ENCODE peak calls at places on chromosomes 13 and 19, in seven cellular contexts. One of them, this sample, is unnamed.

GRCh38 chr13:102566513-102566912 is 30.3 kb upstream of the TPP2 start:
- DNase-seq in activated CD4-positive, alpha-beta T cell treated with anti-CD3 and anti-CD28 coated beads for 48 hours: no peak
- DNase-seq in stimulated activated CD4-positive, alpha-beta T cell treated with anti-CD3 and anti-CD28 coated beads, TNF-alpha, amount 100 ng/mL, for 48 hours: no peak
- DNase-seq in Daoy: no peak
- DNase-seq in lung: no peak
- DNase-seq in Right ventricle myocardium superior: no peak
- DNase-seq in activated T-cell treated with anti-CD3 and anti-CD28 coated beads for 1 hour: no peak
- DNase-seq in this sample: no peak

GRCh38 chr13:59931621-59932020 is 232.1 kb downstream of the DIAPH3 start:
- DNase-seq in stimulated activated CD4-positive, alpha-beta T cell treated with anti-CD3 and anti-CD28 coated beads, TNF-alpha, amount 100 ng/mL, for 48 hours: no peak
- DNase-seq in activated CD4-positive, alpha-beta T cell treated with anti-CD3 and anti-CD28 coated beads for 48 hours: no peak
- DNase-seq in activated T-cell treated with anti-CD3 and anti-CD28 coated beads for 1 hour: no peak
- DNase-seq in Daoy: no peak
- DNase-seq in Right ventricle myocardium superior: no peak
- DNase-seq in lung: no peak
- DNase-seq in this sample: no peak

GRCh38 chr13:113616281-113616906 is 31.8 kb downstream of the TFDP1 start:
- DNase-seq in activated T-cell treated with anti-CD3 and anti-CD28 coated beads for 1 hour: no peak
- DNase-seq in activated CD4-positive, alpha-beta T cell treated with anti-CD3 and anti-CD28 coated beads for 48 hours: no peak
- DNase-seq in stimulated activated CD4-positive, alpha-beta T cell treated with anti-CD3 and anti-CD28 coated beads, TNF-alpha, amount 100 ng/mL, for 48 hours: no peak
- DNase-seq in lung: no peak
- DNase-seq in Daoy: no peak
- DNase-seq in Right ventricle myocardium superior: peak
- DNase-seq in this sample: no peak

GRCh38 chr13:73429691-73430090 is 370.9 kb downstream of the KLF5 start:
- DNase-seq in activated T-cell treated with anti-CD3 and anti-CD28 coated beads for 1 hour: no peak
- DNase-seq in Daoy: no peak
- DNase-seq in activated CD4-positive, alpha-beta T cell treated with anti-CD3 and anti-CD28 coated beads for 48 hours: no peak
- DNase-seq in stimulated activated CD4-positive, alpha-beta T cell treated with anti-CD3 and anti-CD28 coated beads, TNF-alpha, amount 100 ng/mL, for 48 hours: no peak
- DNase-seq in lung: no peak
- DNase-seq in Right ventricle myocardium superior: no peak
- DNase-seq in this sample: no peak

GRCh38 chr19:34734601-34735103 is 609 bp downstream of the ZNF181 start:
- DNase-seq in activated T-cell treated with anti-CD3 and anti-CD28 coated beads for 1 hour: no peak
- DNase-seq in stimulated activated CD4-positive, alpha-beta T cell treated with anti-CD3 and anti-CD28 coated beads, TNF-alpha, amount 100 ng/mL, for 48 hours: no peak
- DNase-seq in Daoy: no peak
- DNase-seq in activated CD4-positive, alpha-beta T cell treated with anti-CD3 and anti-CD28 coated beads for 48 hours: no peak
- DNase-seq in lung: no peak
- DNase-seq in Right ventricle myocardium superior: no peak
- DNase-seq in this sample: no peak

GRCh38 chr13:112894673-112895481 is 74.1 kb upstream of the MCF2L start:
- DNase-seq in lung: no peak
- DNase-seq in Daoy: no peak
- DNase-seq in activated CD4-positive, alpha-beta T cell treated with anti-CD3 and anti-CD28 coated beads for 48 hours: no peak
- DNase-seq in stimulated activated CD4-positive, alpha-beta T cell treated with anti-CD3 and anti-CD28 coated beads, TNF-alpha, amount 100 ng/mL, for 48 hours: no peak
- DNase-seq in activated T-cell treated with anti-CD3 and anti-CD28 coated beads for 1 hour: no peak
- DNase-seq in Right ventricle myocardium superior: no peak
- DNase-seq in this sample: no peak

GRCh38 chr13:66461021-66461420 is 769.1 kb downstream of the PCDH9 start:
- DNase-seq in Right ventricle myocardium superior: no peak
- DNase-seq in stimulated activated CD4-positive, alpha-beta T cell treated with anti-CD3 and anti-CD28 coated beads, TNF-alpha, amount 100 ng/mL, for 48 hours: no peak
- DNase-seq in Daoy: no peak
- DNase-seq in activated T-cell treated with anti-CD3 and anti-CD28 coated beads for 1 hour: no peak
- DNase-seq in lung: no peak
- DNase-seq in activated CD4-positive, alpha-beta T cell treated with anti-CD3 and anti-CD28 coated beads for 48 hours: no peak
- DNase-seq in this sample: no peak

GRCh38 chr19:44796701-44797115 is 12.2 kb upstream of the BCAM start:
- DNase-seq in Daoy: peak
- DNase-seq in Right ventricle myocardium superior: peak
- DNase-seq in lung: no peak
- DNase-seq in activated T-cell treated with anti-CD3 and anti-CD28 coated beads for 1 hour: no peak
- DNase-seq in stimulated activated CD4-positive, alpha-beta T cell treated with anti-CD3 and anti-CD28 coated beads, TNF-alpha, amount 100 ng/mL, for 48 hours: no peak
- DNase-seq in activated CD4-positive, alpha-beta T cell treated with anti-CD3 and anti-CD28 coated beads for 48 hours: no peak
- DNase-seq in this sample: no peak

GRCh38 chr13:86922936-86923335 is 748.2 kb upstream of the SLITRK5 start:
- DNase-seq in activated T-cell treated with anti-CD3 and anti-CD28 coated beads for 1 hour: no peak
- DNase-seq in stimulated activated CD4-positive, alpha-beta T cell treated with anti-CD3 and anti-CD28 coated beads, TNF-alpha, amount 100 ng/mL, for 48 hours: no peak
- DNase-seq in lung: no peak
- DNase-seq in Right ventricle myocardium superior: no peak
- DNase-seq in activated CD4-positive, alpha-beta T cell treated with anti-CD3 and anti-CD28 coated beads for 48 hours: no peak
- DNase-seq in Daoy: no peak
- DNase-seq in this sample: no peak

GRCh38 chr13:110244096-110244830 is 62.7 kb downstream of the COL4A1 start:
- DNase-seq in Right ventricle myocardium superior: no peak
- DNase-seq in stimulated activated CD4-positive, alpha-beta T cell treated with anti-CD3 and anti-CD28 coated beads, TNF-alpha, amount 100 ng/mL, for 48 hours: no peak
- DNase-seq in lung: no peak
- DNase-seq in Daoy: no peak
- DNase-seq in activated CD4-positive, alpha-beta T cell treated with anti-CD3 and anti-CD28 coated beads for 48 hours: no peak
- DNase-seq in activated T-cell treated with anti-CD3 and anti-CD28 coated beads for 1 hour: no peak
- DNase-seq in this sample: no peak

GRCh38 chr19:43639507-43640423 is at the start of gene CADM4:
- DNase-seq in Right ventricle myocardium superior: peak
- DNase-seq in lung: no peak
- DNase-seq in activated T-cell treated with anti-CD3 and anti-CD28 coated beads for 1 hour: peak
- DNase-seq in Daoy: peak
- DNase-seq in activated CD4-positive, alpha-beta T cell treated with anti-CD3 and anti-CD28 coated beads for 48 hours: peak
- DNase-seq in stimulated activated CD4-positive, alpha-beta T cell treated with anti-CD3 and anti-CD28 coated beads, TNF-alpha, amount 100 ng/mL, for 48 hours: no peak
- DNase-seq in this sample: peak

GRCh38 chr13:76512676-76513277 is 373.4 kb downstream of the KCTD12 start:
- DNase-seq in Daoy: peak
- DNase-seq in lung: no peak
- DNase-seq in Right ventricle myocardium superior: no peak
- DNase-seq in activated CD4-positive, alpha-beta T cell treated with anti-CD3 and anti-CD28 coated beads for 48 hours: no peak
- DNase-seq in activated T-cell treated with anti-CD3 and anti-CD28 coated beads for 1 hour: no peak
- DNase-seq in stimulated activated CD4-positive, alpha-beta T cell treated with anti-CD3 and anti-CD28 coated beads, TNF-alpha, amount 100 ng/mL, for 48 hours: no peak
- DNase-seq in this sample: no peak

GRCh38 chr13:81487151-81487550 is 1146.2 kb upstream of the SPRY2 start:
- DNase-seq in activated CD4-positive, alpha-beta T cell treated with anti-CD3 and anti-CD28 coated beads for 48 hours: no peak
- DNase-seq in activated T-cell treated with anti-CD3 and anti-CD28 coated beads for 1 hour: no peak
- DNase-seq in stimulated activated CD4-positive, alpha-beta T cell treated with anti-CD3 and anti-CD28 coated beads, TNF-alpha, amount 100 ng/mL, for 48 hours: no peak
- DNase-seq in Right ventricle myocardium superior: no peak
- DNase-seq in lung: no peak
- DNase-seq in Daoy: peak
- DNase-seq in this sample: no peak

GRCh38 chr19:49888478-49888901 is 8.2 kb downstream of the IL4I1 start:
- DNase-seq in lung: no peak
- DNase-seq in stimulated activated CD4-positive, alpha-beta T cell treated with anti-CD3 and anti-CD28 coated beads, TNF-alpha, amount 100 ng/mL, for 48 hours: no peak
- DNase-seq in Daoy: no peak
- DNase-seq in activated CD4-positive, alpha-beta T cell treated with anti-CD3 and anti-CD28 coated beads for 48 hours: no peak
- DNase-seq in Right ventricle myocardium superior: no peak
- DNase-seq in activated T-cell treated with anti-CD3 and anti-CD28 coated beads for 1 hour: no peak
- DNase-seq in this sample: no peak

GRCh38 chr19:44643605-44644390 is at the start of gene PVR:
- DNase-seq in stimulated activated CD4-positive, alpha-beta T cell treated with anti-CD3 and anti-CD28 coated beads, TNF-alpha, amount 100 ng/mL, for 48 hours: peak
- DNase-seq in activated T-cell treated with anti-CD3 and anti-CD28 coated beads for 1 hour: peak
- DNase-seq in activated CD4-positive, alpha-beta T cell treated with anti-CD3 and anti-CD28 coated beads for 48 hours: peak
- DNase-seq in lung: peak
- DNase-seq in Daoy: peak
- DNase-seq in Right ventricle myocardium superior: peak
- DNase-seq in this sample: no peak

GRCh38 chr13:90738881-90739280 is 608.6 kb upstream of the MIR17HG start:
- DNase-seq in Right ventricle myocardium superior: no peak
- DNase-seq in Daoy: no peak
- DNase-seq in lung: no peak
- DNase-seq in activated CD4-positive, alpha-beta T cell treated with anti-CD3 and anti-CD28 coated beads for 48 hours: no peak
- DNase-seq in stimulated activated CD4-positive, alpha-beta T cell treated with anti-CD3 and anti-CD28 coated beads, TNF-alpha, amount 100 ng/mL, for 48 hours: no peak
- DNase-seq in activated T-cell treated with anti-CD3 and anti-CD28 coated beads for 1 hour: no peak
- DNase-seq in this sample: no peak

GRCh38 chr13:43268632-43269031 is 245.2 kb downstream of the DNAJC15 start:
- DNase-seq in Daoy: no peak
- DNase-seq in Right ventricle myocardium superior: no peak
- DNase-seq in stimulated activated CD4-positive, alpha-beta T cell treated with anti-CD3 and anti-CD28 coated beads, TNF-alpha, amount 100 ng/mL, for 48 hours: no peak
- DNase-seq in activated CD4-positive, alpha-beta T cell treated with anti-CD3 and anti-CD28 coated beads for 48 hours: no peak
- DNase-seq in lung: no peak
- DNase-seq in activated T-cell treated with anti-CD3 and anti-CD28 coated beads for 1 hour: no peak
- DNase-seq in this sample: no peak

GRCh38 chr13:66344770-66345367 is 885.3 kb downstream of the PCDH9 start:
- DNase-seq in Daoy: no peak
- DNase-seq in activated CD4-positive, alpha-beta T cell treated with anti-CD3 and anti-CD28 coated beads for 48 hours: no peak
- DNase-seq in lung: no peak
- DNase-seq in activated T-cell treated with anti-CD3 and anti-CD28 coated beads for 1 hour: no peak
- DNase-seq in stimulated activated CD4-positive, alpha-beta T cell treated with anti-CD3 and anti-CD28 coated beads, TNF-alpha, amount 100 ng/mL, for 48 hours: no peak
- DNase-seq in Right ventricle myocardium superior: no peak
- DNase-seq in this sample: no peak

GRCh38 chr13:94464771-94465170 is 14.7 kb downstream of the DCT start:
- DNase-seq in stimulated activated CD4-positive, alpha-beta T cell treated with anti-CD3 and anti-CD28 coated beads, TNF-alpha, amount 100 ng/mL, for 48 hours: no peak
- DNase-seq in Right ventricle myocardium superior: no peak
- DNase-seq in Daoy: no peak
- DNase-seq in lung: no peak
- DNase-seq in activated T-cell treated with anti-CD3 and anti-CD28 coated beads for 1 hour: no peak
- DNase-seq in activated CD4-positive, alpha-beta T cell treated with anti-CD3 and anti-CD28 coated beads for 48 hours: peak
- DNase-seq in this sample: no peak

GRCh38 chr13:111315347-111315995 is 5.0 kb upstream of the TEX29 start:
- DNase-seq in activated T-cell treated with anti-CD3 and anti-CD28 coated beads for 1 hour: no peak
- DNase-seq in Right ventricle myocardium superior: no peak
- DNase-seq in lung: no peak
- DNase-seq in activated CD4-positive, alpha-beta T cell treated with anti-CD3 and anti-CD28 coated beads for 48 hours: no peak
- DNase-seq in Daoy: no peak
- DNase-seq in stimulated activated CD4-positive, alpha-beta T cell treated with anti-CD3 and anti-CD28 coated beads, TNF-alpha, amount 100 ng/mL, for 48 hours: no peak
- DNase-seq in this sample: no peak

GRCh38 chr19:16244091-16244490 is 46.4 kb downstream of the AP1M1 start:
- DNase-seq in Daoy: no peak
- DNase-seq in activated CD4-positive, alpha-beta T cell treated with anti-CD3 and anti-CD28 coated beads for 48 hours: no peak
- DNase-seq in lung: no peak
- DNase-seq in Right ventricle myocardium superior: no peak
- DNase-seq in activated T-cell treated with anti-CD3 and anti-CD28 coated beads for 1 hour: no peak
- DNase-seq in stimulated activated CD4-positive, alpha-beta T cell treated with anti-CD3 and anti-CD28 coated beads, TNF-alpha, amount 100 ng/mL, for 48 hours: no peak
- DNase-seq in this sample: no peak

GRCh38 chr19:55489711-55490477 is 1.7 kb downstream of the SSC5D start:
- DNase-seq in activated T-cell treated with anti-CD3 and anti-CD28 coated beads for 1 hour: no peak
- DNase-seq in activated CD4-positive, alpha-beta T cell treated with anti-CD3 and anti-CD28 coated beads for 48 hours: no peak
- DNase-seq in lung: no peak
- DNase-seq in Right ventricle myocardium superior: no peak
- DNase-seq in Daoy: no peak
- DNase-seq in stimulated activated CD4-positive, alpha-beta T cell treated with anti-CD3 and anti-CD28 coated beads, TNF-alpha, amount 100 ng/mL, for 48 hours: no peak
- DNase-seq in this sample: no peak

GRCh38 chr13:76707360-76707759 is 178.8 kb downstream of the KCTD12 start:
- DNase-seq in activated T-cell treated with anti-CD3 and anti-CD28 coated beads for 1 hour: no peak
- DNase-seq in stimulated activated CD4-positive, alpha-beta T cell treated with anti-CD3 and anti-CD28 coated beads, TNF-alpha, amount 100 ng/mL, for 48 hours: no peak
- DNase-seq in Right ventricle myocardium superior: no peak
- DNase-seq in lung: no peak
- DNase-seq in activated CD4-positive, alpha-beta T cell treated with anti-CD3 and anti-CD28 coated beads for 48 hours: no peak
- DNase-seq in Daoy: peak
- DNase-seq in this sample: no peak

GRCh38 chr13:26446751-26447150 is 110.7 kb upstream of the WASF3 start:
- DNase-seq in Daoy: no peak
- DNase-seq in activated T-cell treated with anti-CD3 and anti-CD28 coated beads for 1 hour: no peak
- DNase-seq in stimulated activated CD4-positive, alpha-beta T cell treated with anti-CD3 and anti-CD28 coated beads, TNF-alpha, amount 100 ng/mL, for 48 hours: no peak
- DNase-seq in activated CD4-positive, alpha-beta T cell treated with anti-CD3 and anti-CD28 coated beads for 48 hours: no peak
- DNase-seq in lung: no peak
- DNase-seq in Right ventricle myocardium superior: no peak
- DNase-seq in this sample: no peak

GRCh38 chr19:35044317-35045117 is 3.0 kb downstream of the HPN start:
- DNase-seq in Right ventricle myocardium superior: peak
- DNase-seq in Daoy: peak
- DNase-seq in lung: peak
- DNase-seq in activated CD4-positive, alpha-beta T cell treated with anti-CD3 and anti-CD28 coated beads for 48 hours: peak
- DNase-seq in activated T-cell treated with anti-CD3 and anti-CD28 coated beads for 1 hour: peak
- DNase-seq in stimulated activated CD4-positive, alpha-beta T cell treated with anti-CD3 and anti-CD28 coated beads, TNF-alpha, amount 100 ng/mL, for 48 hours: peak
- DNase-seq in this sample: peak

GRCh38 chr13:79231887-79232286 is 174.2 kb downstream of the RBM26 start:
- DNase-seq in activated CD4-positive, alpha-beta T cell treated with anti-CD3 and anti-CD28 coated beads for 48 hours: no peak
- DNase-seq in stimulated activated CD4-positive, alpha-beta T cell treated with anti-CD3 and anti-CD28 coated beads, TNF-alpha, amount 100 ng/mL, for 48 hours: no peak
- DNase-seq in lung: no peak
- DNase-seq in Daoy: no peak
- DNase-seq in Right ventricle myocardium superior: no peak
- DNase-seq in activated T-cell treated with anti-CD3 and anti-CD28 coated beads for 1 hour: no peak
- DNase-seq in this sample: no peak

GRCh38 chr19:52398091-52398461 is 427 bp downstream of the ZNF528 start:
- DNase-seq in stimulated activated CD4-positive, alpha-beta T cell treated with anti-CD3 and anti-CD28 coated beads, TNF-alpha, amount 100 ng/mL, for 48 hours: no peak
- DNase-seq in activated T-cell treated with anti-CD3 and anti-CD28 coated beads for 1 hour: no peak
- DNase-seq in Right ventricle myocardium superior: no peak
- DNase-seq in activated CD4-positive, alpha-beta T cell treated with anti-CD3 and anti-CD28 coated beads for 48 hours: peak
- DNase-seq in Daoy: peak
- DNase-seq in lung: no peak
- DNase-seq in this sample: no peak

GRCh38 chr19:1715540-1715939 is 37.8 kb upstream of the ONECUT3 start:
- DNase-seq in Right ventricle myocardium superior: no peak
- DNase-seq in stimulated activated CD4-positive, alpha-beta T cell treated with anti-CD3 and anti-CD28 coated beads, TNF-alpha, amount 100 ng/mL, for 48 hours: no peak
- DNase-seq in lung: no peak
- DNase-seq in activated CD4-positive, alpha-beta T cell treated with anti-CD3 and anti-CD28 coated beads for 48 hours: no peak
- DNase-seq in activated T-cell treated with anti-CD3 and anti-CD28 coated beads for 1 hour: no peak
- DNase-seq in Daoy: no peak
- DNase-seq in this sample: no peak

GRCh38 chr19:13098291-13099072 is 4.2 kb downstream of the LYL1 start:
- DNase-seq in activated CD4-positive, alpha-beta T cell treated with anti-CD3 and anti-CD28 coated beads for 48 hours: peak
- DNase-seq in lung: no peak
- DNase-seq in Daoy: no peak
- DNase-seq in activated T-cell treated with anti-CD3 and anti-CD28 coated beads for 1 hour: no peak
- DNase-seq in Right ventricle myocardium superior: no peak
- DNase-seq in stimulated activated CD4-positive, alpha-beta T cell treated with anti-CD3 and anti-CD28 coated beads, TNF-alpha, amount 100 ng/mL, for 48 hours: no peak
- DNase-seq in this sample: no peak

GRCh38 chr19:52343548-52343947 is 7.5 kb downstream of the ZNF610 start:
- DNase-seq in Daoy: peak
- DNase-seq in stimulated activated CD4-positive, alpha-beta T cell treated with anti-CD3 and anti-CD28 coated beads, TNF-alpha, amount 100 ng/mL, for 48 hours: peak
- DNase-seq in lung: peak
- DNase-seq in activated CD4-positive, alpha-beta T cell treated with anti-CD3 and anti-CD28 coated beads for 48 hours: peak
- DNase-seq in Right ventricle myocardium superior: peak
- DNase-seq in activated T-cell treated with anti-CD3 and anti-CD28 coated beads for 1 hour: peak
- DNase-seq in this sample: peak

GRCh38 chr13:35524192-35524591 is 47.7 kb upstream of the MAB21L1 start:
- DNase-seq in Right ventricle myocardium superior: no peak
- DNase-seq in activated T-cell treated with anti-CD3 and anti-CD28 coated beads for 1 hour: no peak
- DNase-seq in stimulated activated CD4-positive, alpha-beta T cell treated with anti-CD3 and anti-CD28 coated beads, TNF-alpha, amount 100 ng/mL, for 48 hours: no peak
- DNase-seq in Daoy: no peak
- DNase-seq in activated CD4-positive, alpha-beta T cell treated with anti-CD3 and anti-CD28 coated beads for 48 hours: no peak
- DNase-seq in lung: no peak
- DNase-seq in this sample: no peak

GRCh38 chr19:42075616-42076374 is at the start of gene ZNF574:
- DNase-seq in Daoy: peak
- DNase-seq in Right ventricle myocardium superior: peak
- DNase-seq in lung: peak
- DNase-seq in activated T-cell treated with anti-CD3 and anti-CD28 coated beads for 1 hour: peak
- DNase-seq in stimulated activated CD4-positive, alpha-beta T cell treated with anti-CD3 and anti-CD28 coated beads, TNF-alpha, amount 100 ng/mL, for 48 hours: peak
- DNase-seq in activated CD4-positive, alpha-beta T cell treated with anti-CD3 and anti-CD28 coated beads for 48 hours: peak
- DNase-seq in this sample: peak

GRCh38 chr19:47618771-47619170 is 9.8 kb downstream of the BICRA start:
- DNase-seq in activated T-cell treated with anti-CD3 and anti-CD28 coated beads for 1 hour: no peak
- DNase-seq in lung: no peak
- DNase-seq in stimulated activated CD4-positive, alpha-beta T cell treated with anti-CD3 and anti-CD28 coated beads, TNF-alpha, amount 100 ng/mL, for 48 hours: no peak
- DNase-seq in Daoy: peak
- DNase-seq in Right ventricle myocardium superior: peak
- DNase-seq in activated CD4-positive, alpha-beta T cell treated with anti-CD3 and anti-CD28 coated beads for 48 hours: no peak
- DNase-seq in this sample: no peak

GRCh38 chr13:60756306-60756705 is 359.3 kb downstream of the TDRD3 start:
- DNase-seq in activated CD4-positive, alpha-beta T cell treated with anti-CD3 and anti-CD28 coated beads for 48 hours: no peak
- DNase-seq in Right ventricle myocardium superior: no peak
- DNase-seq in stimulated activated CD4-positive, alpha-beta T cell treated with anti-CD3 and anti-CD28 coated beads, TNF-alpha, amount 100 ng/mL, for 48 hours: no peak
- DNase-seq in lung: no peak
- DNase-seq in Daoy: no peak
- DNase-seq in activated T-cell treated with anti-CD3 and anti-CD28 coated beads for 1 hour: no peak
- DNase-seq in this sample: no peak

This sample was measured in naive thymus-derived CD8-positive, alpha-beta T cell.